ENCODE peak calls at places on chromosome 14, in seven cellular contexts. Y is tibial nerve; G is CD8-positive, alpha-beta memory T cell; H is upper lobe of right lung; Q is heart left ventricle; S is GM23248; N is right cardiac atrium. D is an unnamed sample.
A peak's percentile ranks its signal among the peaks of the same experiment; 100 is the strongest.

GRCh38 chr14:104386281-104386841 is 193.2 kb upstream of the C14orf180 start:
- DNase-seq in H (peak; percentile 50), N (no peak), Y (no peak), S (no peak), G (no peak), Q (no peak), D (no peak)

GRCh38 chr14:51650721-51651387 is 856 bp upstream of the FRMD6 start:
- DNase-seq in Q (peak; percentile 64), Y (no peak), S (peak; percentile 59), G (no peak), H (no peak), N (peak; percentile 36), D (no peak)

GRCh38 chr14:103653802-103654201 is 24.8 kb downstream of the KLC1 start:
- DNase-seq in Q (no peak), Y (no peak), G (no peak), H (no peak), S (peak; percentile 34), N (no peak), D (no peak)

GRCh38 chr14:66238969-66239368 is 247.2 kb upstream of the CCDC196 start:
- DNase-seq in Q (no peak), S (no peak), Y (no peak), N (peak; percentile 15), H (no peak), G (no peak), D (no peak)

GRCh38 chr14:34466691-34467090 is 4.7 kb upstream of the SPTSSA start:
- DNase-seq in H (no peak), G (no peak), Y (no peak), Q (no peak), N (no peak), S (no peak), D (no peak)

GRCh38 chr14:33954016-33954598 is 3.2 kb upstream of the EGLN3 start:
- DNase-seq in H (no peak), S (no peak), G (no peak), Y (no peak), Q (no peak), N (no peak), D (no peak)

GRCh38 chr14:32985881-32986280 is 47.2 kb downstream of the NPAS3 start:
- DNase-seq in Q (no peak), N (peak; percentile 22), G (no peak), H (no peak), S (no peak), Y (no peak), D (no peak)

GRCh38 chr14:23444314-23444713 is 8.9 kb upstream of the MYH7 start:
- DNase-seq in Y (no peak), G (no peak), H (no peak), S (no peak), N (no peak), Q (no peak), D (no peak)

GRCh38 chr14:41986726-41987125 is 380.1 kb downstream of the LRFN5 start:
- DNase-seq in N (no peak), S (peak; percentile 63), Y (no peak), Q (no peak), H (no peak), G (no peak), D (no peak)

GRCh38 chr14:27371209-27371608 is 773.4 kb upstream of the NOVA1 start:
- DNase-seq in N (no peak), H (no peak), Y (no peak), G (no peak), Q (no peak), S (no peak), D (no peak)

GRCh38 chr14:101715209-101716076 is 46.1 kb upstream of the PPP2R5C start:
- DNase-seq in N (no peak), H (no peak), S (no peak), Q (no peak), Y (no peak), G (peak; percentile 32), D (no peak)

GRCh38 chr14:73208390-73208789 is 28.9 kb upstream of the PAPLN start:
- DNase-seq in Y (no peak), Q (no peak), H (no peak), S (no peak), G (no peak), N (no peak), D (no peak)

GRCh38 chr14:96735509-96735908 is 61.7 kb upstream of the VRK1 start:
- DNase-seq in Q (no peak), S (no peak), Y (no peak), G (no peak), N (no peak), H (no peak), D (no peak)

GRCh38 chr14:31194095-31194494 is 13.5 kb downstream of the HECTD1 start:
- DNase-seq in N (no peak), S (peak; percentile 55), G (no peak), Q (no peak), Y (no peak), H (no peak), D (no peak)

GRCh38 chr14:80504781-80505180 is 293.5 kb upstream of the DIO2 start:
- DNase-seq in Q (no peak), S (peak; percentile 35), Y (no peak), H (no peak), N (no peak), G (no peak), D (no peak)

GRCh38 chr14:75170797-75171196 is 5.6 kb downstream of the TMED10 start:
- DNase-seq in H (no peak), N (no peak), Y (no peak), S (peak; percentile 37), Q (no peak), G (no peak), D (no peak)
- H3K4me1 ChIP-seq in H (peaks cover 55% of the 10 kb centered on the region), N (peaks cover 2% of the 10 kb centered on the region), Y (peaks cover 56% of the 10 kb centered on the region), S (peaks cover 6% of the 10 kb centered on the region), Q (peaks cover 76% of the 10 kb centered on the region), G (peaks cover 62% of the 10 kb centered on the region), D (peaks cover 9% of the 10 kb centered on the region)

GRCh38 chr14:93954516-93954830 is 21.9 kb downstream of the ASB2 start:
- DNase-seq in Y (no peak), S (no peak), H (no peak), Q (peak; percentile 16), N (no peak), G (no peak), D (no peak)

GRCh38 chr14:93953739-93954515 is 22.4 kb downstream of the ASB2 start:
- DNase-seq in Q (no peak), H (no peak), Y (no peak), G (no peak), S (no peak), N (no peak), D (no peak)

GRCh38 chr14:93956514-93957332 is 19.6 kb downstream of the ASB2 start:
- DNase-seq in N (no peak), G (no peak), H (no peak), S (no peak), Q (no peak), Y (no peak), D (no peak)

GRCh38 chr14:93956082-93956481 is 20.3 kb downstream of the ASB2 start:
- DNase-seq in S (no peak), Q (no peak), Y (no peak), G (no peak), N (no peak), H (no peak), D (no peak)

DNA sequence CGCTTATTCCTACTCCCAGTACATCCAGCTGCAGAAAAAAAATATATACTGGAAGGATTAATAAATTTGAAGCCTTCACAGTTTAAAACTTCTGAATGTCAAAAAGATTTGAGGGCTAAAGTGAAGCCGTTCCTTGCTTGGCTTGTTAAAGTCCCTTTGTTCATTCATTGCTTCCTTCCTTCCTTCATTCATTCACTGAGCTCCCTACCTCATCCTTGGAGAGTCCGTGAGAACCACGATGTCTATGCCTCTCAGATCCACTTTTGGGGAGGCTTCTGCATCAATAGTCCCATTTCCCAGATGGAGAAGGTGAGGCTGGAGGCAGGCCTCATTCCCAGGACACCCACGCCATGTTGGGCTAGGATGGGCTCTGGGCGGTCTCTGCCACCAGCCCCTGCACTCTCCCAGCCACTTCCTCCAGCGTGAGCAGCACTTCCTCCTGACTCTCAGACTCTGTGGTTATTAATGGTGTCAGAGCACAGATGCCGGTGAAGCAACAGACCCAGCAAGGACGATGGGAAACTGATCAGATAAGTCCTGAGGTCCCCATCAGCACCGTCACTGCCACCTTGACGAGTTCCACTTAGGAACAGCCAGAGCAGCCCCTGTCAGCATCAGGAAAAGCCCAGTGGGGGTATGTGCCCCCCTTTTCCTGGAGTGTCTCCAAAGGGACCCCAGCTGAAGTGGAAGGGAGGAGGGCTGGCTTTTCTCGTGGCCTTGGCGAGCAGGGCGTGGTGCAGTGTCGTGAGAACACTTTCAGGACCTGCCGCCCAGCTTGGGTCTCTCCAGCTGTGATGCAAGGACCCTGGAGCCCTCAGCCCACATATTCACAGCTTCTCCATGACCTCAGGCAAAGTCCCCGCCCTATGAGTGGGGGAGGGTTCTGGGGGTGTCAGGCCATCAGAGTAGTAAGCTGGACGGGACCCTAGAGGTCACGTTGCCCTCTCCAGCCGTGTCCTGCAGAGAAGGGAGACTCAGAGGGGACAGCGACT is 21.2 kb downstream of the ASB2 start:
- DNase-seq in H (peak; percentile 79), Q (peak; percentile 62), S (no peak), Y (no peak), G (peak; percentile 67), N (no peak), D (peak; percentile 54)
- H3K4me3 ChIP-seq in H (peak overlapping the region; percentile 25), Q (no peak overlapping the region), S (no peak overlapping the region), Y (peak overlapping the region; percentile 15), G (peak overlapping the region; percentile 54), N (no peak overlapping the region), D (peak overlapping the region; percentile 31)

GRCh38 chr14:61562321-61563161 is 132.8 kb upstream of the HIF1A start:
- DNase-seq in S (peak; percentile 100), Q (no peak), G (peak; percentile 39), N (no peak), Y (no peak), H (no peak), D (peak; percentile 28)

GRCh38 chr14:61563162-61563511 is 132.2 kb upstream of the HIF1A start:
- DNase-seq in N (no peak), Q (no peak), Y (no peak), H (no peak), S (no peak), G (no peak), D (no peak)

GRCh38 chr14:61560323-61560722 is 135.0 kb upstream of the HIF1A start:
- DNase-seq in S (no peak), Y (no peak), H (no peak), G (no peak), N (no peak), Q (no peak), D (peak; percentile 39)

GRCh38 chr14:61561144-61561543 is 134.2 kb upstream of the HIF1A start:
- DNase-seq in N (no peak), S (peak; percentile 59), Y (no peak), H (no peak), G (no peak), Q (no peak), D (no peak)

DNA sequence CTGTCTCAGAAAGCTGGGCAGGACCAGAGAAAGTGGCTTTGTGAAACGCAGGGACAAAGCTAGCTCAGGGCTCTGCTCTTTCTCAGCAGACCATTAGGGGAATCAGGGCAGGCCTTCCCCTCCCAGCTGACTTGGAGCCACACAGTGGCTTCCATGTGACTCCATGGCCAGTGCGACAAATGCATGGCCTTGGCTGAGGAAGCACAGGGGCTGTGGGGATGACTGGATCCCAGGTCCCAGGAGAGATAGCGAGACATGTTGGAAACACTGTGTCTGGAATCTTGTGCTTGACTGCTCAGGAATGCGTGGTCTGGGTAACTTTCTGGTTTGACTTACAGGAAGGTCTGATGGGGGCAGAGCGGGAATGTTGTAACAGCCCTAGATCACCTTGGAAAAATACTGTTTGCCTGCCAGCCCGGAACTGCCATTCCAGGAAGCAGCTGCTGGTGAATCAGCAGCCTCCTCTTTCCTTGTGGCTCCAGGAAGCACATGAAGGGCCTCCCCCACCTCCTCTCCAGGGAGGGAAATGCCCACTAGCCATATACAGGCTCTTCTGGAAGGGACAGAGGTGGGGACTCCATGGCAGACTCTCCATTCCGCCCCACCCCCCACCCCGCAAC is 133.5 kb upstream of the HIF1A start:
- DNase-seq in Y (no peak), G (no peak), S (peak; percentile 96), Q (peak; percentile 73), H (peak; percentile 74), N (peak; percentile 77), D (peak; percentile 73)
- H3K4me1 ChIP-seq in Y (peaks cover 10% of the 10 kb centered on the region), G (peaks cover 7% of the 10 kb centered on the region), S (peaks cover 72% of the 10 kb centered on the region), Q (peaks cover 36% of the 10 kb centered on the region), H (peaks cover 37% of the 10 kb centered on the region), N (peaks cover 12% of the 10 kb centered on the region), D (peaks cover 33% of the 10 kb centered on the region)

GRCh38 chr14:50533314-50533705 is 941 bp upstream of the MAP4K5 start:
- DNase-seq in Y (no peak), Q (no peak), H (no peak), S (no peak), N (no peak), G (no peak), D (no peak)
- H3K4me3 ChIP-seq in Y (peak overlapping the region; percentile 95), Q (peak overlapping the region; percentile 81), H (peak overlapping the region; percentile 96), S (no peak overlapping the region), N (no peak overlapping the region), G (peak overlapping the region; percentile 74), D (peak overlapping the region; percentile 95)